ENCODE peak calls at places on chromosomes 7 and 10, in eight cellular contexts. I, Y, U, P, X, M, F and N are unnamed samples.

GRCh38 chr10:80407836-80408197 is 534 bp upstream of the PRXL2A start:
- DNase-seq in I (no peak), Y (peak; percentile 6), U (peak; percentile 55), P (no peak), X (peak; percentile 65), M (peak; percentile 79), F (peak; percentile 47), N (peak; percentile 80)

GRCh38 chr10:15137636-15138035 is 30.9 kb downstream of the NMT2 start:
- DNase-seq in I (no peak), Y (no peak), U (no peak), P (peak; percentile 51), X (no peak), M (no peak), F (no peak), N (no peak)

GRCh38 chr7:98236366-98237185 is 15.5 kb downstream of the TECPR1 start:
- DNase-seq in I (no peak), Y (no peak), U (no peak), P (no peak), X (no peak), M (no peak), F (no peak), N (no peak)

GRCh38 chr10:6461961-6462360 is 118.1 kb downstream of the PRKCQ start:
- DNase-seq in I (no peak), Y (no peak), U (no peak), P (no peak), X (no peak), M (no peak), F (no peak), N (no peak)

GRCh38 chr7:46545790-46546189 is 624.7 kb upstream of the IGFBP3 start:
- DNase-seq in I (no peak), Y (no peak), U (no peak), P (peak; percentile 67), X (no peak), M (no peak), F (no peak), N (no peak)

GRCh38 chr10:77428776-77429395 is 208.7 kb downstream of the KCNMA1 start:
- DNase-seq in I (peak; percentile 31), Y (no peak), U (peak; percentile 53), P (peak; percentile 61), X (peak; percentile 72), M (peak; percentile 71), F (peak; percentile 79), N (no peak)

GRCh38 chr7:1709900-1710299 is 39.8 kb downstream of the ELFN1 start:
- DNase-seq in I (peak; percentile 48), Y (no peak), U (no peak), P (no peak), X (no peak), M (no peak), F (no peak), N (no peak)

GRCh38 chr7:48111596-48111995 is 22.5 kb downstream of the UPP1 start:
- DNase-seq in I (no peak), Y (no peak), U (no peak), P (no peak), X (no peak), M (no peak), F (no peak), N (no peak)

GRCh38 chr7:156064921-156065386 is 252.7 kb upstream of the SHH start:
- DNase-seq in I (no peak), Y (no peak), U (no peak), P (no peak), X (no peak), M (no peak), F (no peak), N (no peak)

GRCh38 chr10:23081156-23081833 is 14.1 kb upstream of the MSRB2 start:
- DNase-seq in I (no peak), Y (no peak), U (no peak), P (no peak), X (peak; percentile 42), M (no peak), F (no peak), N (no peak)

GRCh38 chr10:88922041-88922440 is 30.5 kb downstream of the ACTA2 start:
- DNase-seq in I (no peak), Y (no peak), U (no peak), P (no peak), X (no peak), M (no peak), F (no peak), N (no peak)

GRCh38 chr7:2639994-2640830 is 8.4 kb downstream of the TTYH3 start:
- DNase-seq in I (no peak), Y (no peak), U (no peak), P (no peak), X (no peak), M (no peak), F (no peak), N (peak; percentile 79)

GRCh38 chr7:69890081-69890369 is 291.8 kb downstream of the AUTS2 start:
- DNase-seq in I (no peak), Y (no peak), U (no peak), P (no peak), X (no peak), M (no peak), F (no peak), N (no peak)

GRCh38 chr10:14173706-14174594 is 156.8 kb downstream of the FRMD4A start:
- DNase-seq in I (no peak), Y (peak; percentile 15), U (no peak), P (no peak), X (peak; percentile 33), M (no peak), F (peak; percentile 65), N (no peak)

GRCh38 chr10:33015798-33016547 is 57.9 kb upstream of the ITGB1 start:
- DNase-seq in I (no peak), Y (no peak), U (no peak), P (no peak), X (no peak), M (no peak), F (no peak), N (no peak)

GRCh38 chr10:50929670-50930069 is 44.2 kb upstream of the A1CF start:
- DNase-seq in I (peak; percentile 13), Y (no peak), U (no peak), P (peak; percentile 25), X (no peak), M (no peak), F (no peak), N (no peak)

GRCh38 chr7:131948434-131949053 is 392.1 kb upstream of the PODXL start:
- DNase-seq in I (no peak), Y (no peak), U (no peak), P (peak; percentile 5), X (peak; percentile 96), M (no peak), F (no peak), N (no peak)

GRCh38 chr10:24790599-24790998 is 66.9 kb upstream of the ARHGAP21 start:
- DNase-seq in I (no peak), Y (no peak), U (no peak), P (no peak), X (peak; percentile 10), M (no peak), F (peak; percentile 19), N (no peak)

GRCh38 chr10:99975942-99976809 is 33.6 kb downstream of the DNMBP start:
- DNase-seq in I (no peak), Y (no peak), U (no peak), P (peak; percentile 92), X (no peak), M (no peak), F (no peak), N (no peak)
- H3K4me3 ChIP-seq in I (no peak overlapping the region), Y (no peak overlapping the region), U (no peak overlapping the region), P (no peak overlapping the region), X (no peak overlapping the region), M (no peak overlapping the region), F (no peak overlapping the region), N (no peak overlapping the region)

GRCh38 chr7:77538186-77538907 is 1.3 kb downstream of the PTPN12 start:
- DNase-seq in I (peak; percentile 89), Y (peak; percentile 10), U (peak; percentile 89), P (peak; percentile 97), X (peak; percentile 79), M (peak; percentile 91), F (peak; percentile 91), N (peak; percentile 83)

GRCh38 chr7:77538908-77539212 is 1.8 kb downstream of the PTPN12 start:
- DNase-seq in I (no peak), Y (no peak), U (no peak), P (no peak), X (no peak), M (no peak), F (no peak), N (no peak)

GRCh38 chr7:77542399-77542798 is 5.3 kb downstream of the PTPN12 start:
- DNase-seq in I (no peak), Y (no peak), U (no peak), P (no peak), X (no peak), M (no peak), F (no peak), N (no peak)

GRCh38 chr7:77542895-77543294 is 5.8 kb downstream of the PTPN12 start:
- DNase-seq in I (no peak), Y (no peak), U (no peak), P (no peak), X (no peak), M (no peak), F (no peak), N (no peak)

GRCh38 chr7:77540402-77540822 is 3.3 kb downstream of the PTPN12 start:
- DNase-seq in I (no peak), Y (no peak), U (no peak), P (no peak), X (no peak), M (no peak), F (no peak), N (no peak)
- H3K4me3 ChIP-seq in I (no peak overlapping the region), Y (no peak overlapping the region), U (peak overlapping the region; percentile 97), P (no peak overlapping the region), X (no peak overlapping the region), M (peak overlapping the region; percentile 97), F (peak overlapping the region; percentile 97), N (peak overlapping the region; percentile 97)

GRCh38 chr10:74000892-74001669 is 3.2 kb downstream of the VCL start:
- DNase-seq in I (no peak), Y (no peak), U (no peak), P (no peak), X (peak; percentile 30), M (no peak), F (no peak), N (no peak)
- H3K4me3 ChIP-seq in I (no peak overlapping the region), Y (no peak overlapping the region), U (peak overlapping the region; percentile 2), P (peak overlapping the region; percentile 98), X (no peak overlapping the region), M (no peak overlapping the region), F (peak overlapping the region; percentile 75), N (no peak overlapping the region)

GRCh38 chr10:131979821-131980270 is 1.9 kb downstream of the BNIP3 start:
- DNase-seq in I (no peak), Y (no peak), U (no peak), P (peak; percentile 40), X (no peak), M (no peak), F (no peak), N (peak; percentile 78)
- H3K4me3 ChIP-seq in I (peak overlapping the region; percentile 96), Y (no peak overlapping the region), U (peak overlapping the region; percentile 93), P (peak overlapping the region; percentile 73), X (peak overlapping the region; percentile 87), M (peak overlapping the region; percentile 94), F (peak overlapping the region; percentile 49), N (peak overlapping the region; percentile 21)

GRCh38 chr7:87395442-87396020 is 50.1 kb downstream of the CROT start:
- DNase-seq in I (no peak), Y (no peak), U (no peak), P (no peak), X (no peak), M (no peak), F (no peak), N (no peak)
- H3K4me3 ChIP-seq in I (no peak overlapping the region), Y (no peak overlapping the region), U (no peak overlapping the region), P (no peak overlapping the region), X (no peak overlapping the region), M (no peak overlapping the region), F (no peak overlapping the region), N (no peak overlapping the region)

GRCh38 chr10:101227765-101228681 is 1.2 kb downstream of the LBX1 start:
- DNase-seq in I (no peak), Y (no peak), U (no peak), P (no peak), X (peak; percentile 60), M (no peak), F (peak; percentile 62), N (no peak)
- H3K4me3 ChIP-seq in I (no peak overlapping the region), Y (no peak overlapping the region), U (no peak overlapping the region), P (no peak overlapping the region), X (peak overlapping the region; percentile 66), M (no peak overlapping the region), F (peak overlapping the region; percentile 32), N (no peak overlapping the region)